ENCODE peak calls at places on chromosome 11, in five cellular contexts. One of them, this sample, is unnamed.

GRCh38 chr11:78177216-78177615 is 11.2 kb downstream of the KCTD21 start:
- DNase-seq in frontal cortex: no peak
- DNase-seq in lung: no peak
- DNase-seq in WTC11: no peak
- DNase-seq in left lobe of liver: no peak
- DNase-seq in this sample: no peak

GRCh38 chr11:75668508-75669297 is at the start of gene MAP6:
- DNase-seq in WTC11: peak
- DNase-seq in lung: no peak
- DNase-seq in left lobe of liver: no peak
- DNase-seq in frontal cortex: peak
- DNase-seq in this sample: no peak

GRCh38 chr11:35013514-35014191 is 97.2 kb downstream of the PDHX start:
- DNase-seq in WTC11: no peak
- DNase-seq in frontal cortex: no peak
- DNase-seq in left lobe of liver: no peak
- DNase-seq in lung: no peak
- DNase-seq in this sample: peak

GRCh38 chr11:66970808-66971442 is 4.2 kb upstream of the C11orf86 start:
- DNase-seq in frontal cortex: no peak
- DNase-seq in left lobe of liver: peak
- DNase-seq in lung: peak
- DNase-seq in WTC11: no peak
- DNase-seq in this sample: no peak

GRCh38 chr11:13680501-13681264 is 12.2 kb downstream of the FAR1 start:
- DNase-seq in WTC11: no peak
- DNase-seq in lung: peak
- DNase-seq in left lobe of liver: no peak
- DNase-seq in frontal cortex: no peak
- DNase-seq in this sample: no peak

GRCh38 chr11:114399903-114400221 is 449 bp downstream of the C11orf71 start:
- DNase-seq in left lobe of liver: no peak
- DNase-seq in WTC11: peak
- DNase-seq in frontal cortex: no peak
- DNase-seq in lung: no peak
- DNase-seq in this sample: no peak

GRCh38 chr11:62805991-62806441 is 776 bp upstream of the NXF1 start:
- DNase-seq in WTC11: no peak
- DNase-seq in frontal cortex: no peak
- DNase-seq in lung: no peak
- DNase-seq in left lobe of liver: no peak
- DNase-seq in this sample: no peak

GRCh38 chr11:114079406-114080072 is 20.0 kb downstream of the ZBTB16 start:
- DNase-seq in lung: no peak
- DNase-seq in frontal cortex: no peak
- DNase-seq in left lobe of liver: peak
- DNase-seq in WTC11: no peak
- DNase-seq in this sample: no peak

GRCh38 chr11:121451178-121451981 is 734 bp upstream of the SORL1 start:
- DNase-seq in lung: no peak
- DNase-seq in frontal cortex: no peak
- DNase-seq in left lobe of liver: peak
- DNase-seq in WTC11: no peak
- DNase-seq in this sample: no peak

GRCh38 chr11:86292912-86293606 is 9.0 kb upstream of the HIKESHI start:
- DNase-seq in left lobe of liver: no peak
- DNase-seq in lung: no peak
- DNase-seq in frontal cortex: no peak
- DNase-seq in WTC11: no peak
- DNase-seq in this sample: no peak

GRCh38 chr11:43853766-43854165 is 26.9 kb upstream of the ALKBH3 start:
- DNase-seq in lung: no peak
- DNase-seq in WTC11: no peak
- DNase-seq in frontal cortex: no peak
- DNase-seq in left lobe of liver: no peak
- DNase-seq in this sample: no peak

This sample was measured in T follicular helper cell.